ENCODE peak calls at places on chromosomes 2 and 18, in six cellular contexts. One of them, this sample, is unnamed. For H3K4me1, the result is how much of the 10 kb centered on the place peaks cover.

GRCh38 chr18:9631814-9632496 is 17.6 kb upstream of the PPP4R1 start:
- DNase-seq in right atrium auricular region: no peak
- DNase-seq in PC-3: peak
- DNase-seq in HCT116: peak
- DNase-seq in left lung: no peak
- DNase-seq in ovary: no peak
- DNase-seq in this sample: no peak

GRCh38 chr2:219492575-219492974 is 6.1 kb upstream of the GMPPA start:
- DNase-seq in right atrium auricular region: no peak
- DNase-seq in PC-3: no peak
- DNase-seq in HCT116: no peak
- DNase-seq in left lung: peak
- DNase-seq in ovary: no peak
- DNase-seq in this sample: no peak

GRCh38 chr18:66558773-66559172 is 45.1 kb downstream of the CDH19 start:
- DNase-seq in right atrium auricular region: no peak
- DNase-seq in PC-3: peak
- DNase-seq in HCT116: no peak
- DNase-seq in left lung: no peak
- DNase-seq in ovary: no peak
- DNase-seq in this sample: no peak

GRCh38 chr2:77108915-77109314 is 413.3 kb downstream of the LRRTM4 start:
- DNase-seq in right atrium auricular region: no peak
- DNase-seq in PC-3: no peak
- DNase-seq in HCT116: no peak
- DNase-seq in left lung: no peak
- DNase-seq in ovary: no peak
- DNase-seq in this sample: no peak

GRCh38 chr2:64153811-64154210 is 9.6 kb upstream of the PELI1 start:
- DNase-seq in right atrium auricular region: no peak
- DNase-seq in PC-3: no peak
- DNase-seq in HCT116: no peak
- DNase-seq in left lung: no peak
- DNase-seq in ovary: no peak
- DNase-seq in this sample: no peak

GRCh38 chr2:178238750-178239149 is 44.4 kb downstream of the OSBPL6 start:
- DNase-seq in right atrium auricular region: no peak
- DNase-seq in PC-3: no peak
- DNase-seq in HCT116: no peak
- DNase-seq in left lung: no peak
- DNase-seq in ovary: no peak
- DNase-seq in this sample: no peak

GRCh38 chr2:23411752-23412431 is 26.9 kb downstream of the KLHL29 start:
- DNase-seq in right atrium auricular region: no peak
- DNase-seq in PC-3: peak
- DNase-seq in HCT116: no peak
- DNase-seq in left lung: no peak
- DNase-seq in ovary: no peak
- DNase-seq in this sample: no peak

GRCh38 chr2:42844901-42845685 is 52.7 kb upstream of the HAAO start:
- DNase-seq in right atrium auricular region: no peak
- DNase-seq in PC-3: no peak
- DNase-seq in HCT116: no peak
- DNase-seq in left lung: no peak
- DNase-seq in ovary: peak
- DNase-seq in this sample: no peak

GRCh38 chr18:11972371-11973174 is 8.7 kb upstream of the IMPA2 start:
- DNase-seq in right atrium auricular region: no peak
- DNase-seq in PC-3: no peak
- DNase-seq in HCT116: no peak
- DNase-seq in left lung: peak
- DNase-seq in ovary: no peak
- DNase-seq in this sample: no peak

GRCh38 chr2:29105375-29105774 is 9.8 kb upstream of the CLIP4 start:
- DNase-seq in right atrium auricular region: no peak
- DNase-seq in PC-3: no peak
- DNase-seq in HCT116: no peak
- DNase-seq in left lung: no peak
- DNase-seq in ovary: no peak
- DNase-seq in this sample: no peak

GRCh38 chr2:45649855-45650806 is 1.3 kb upstream of the PRKCE start:
- DNase-seq in right atrium auricular region: peak
- DNase-seq in PC-3: peak
- DNase-seq in HCT116: no peak
- DNase-seq in left lung: peak
- DNase-seq in ovary: peak
- DNase-seq in this sample: peak

GRCh38 chr2:171540437-171540836 is 18.2 kb downstream of the CYBRD1 start:
- DNase-seq in right atrium auricular region: no peak
- DNase-seq in PC-3: no peak
- DNase-seq in HCT116: no peak
- DNase-seq in left lung: no peak
- DNase-seq in ovary: no peak
- DNase-seq in this sample: no peak

GRCh38 chr2:241638063-241638660 is 669 bp downstream of the ATG4B start:
- DNase-seq in right atrium auricular region: no peak
- DNase-seq in PC-3: no peak
- DNase-seq in HCT116: no peak
- DNase-seq in left lung: no peak
- DNase-seq in ovary: no peak
- DNase-seq in this sample: no peak

DNA sequence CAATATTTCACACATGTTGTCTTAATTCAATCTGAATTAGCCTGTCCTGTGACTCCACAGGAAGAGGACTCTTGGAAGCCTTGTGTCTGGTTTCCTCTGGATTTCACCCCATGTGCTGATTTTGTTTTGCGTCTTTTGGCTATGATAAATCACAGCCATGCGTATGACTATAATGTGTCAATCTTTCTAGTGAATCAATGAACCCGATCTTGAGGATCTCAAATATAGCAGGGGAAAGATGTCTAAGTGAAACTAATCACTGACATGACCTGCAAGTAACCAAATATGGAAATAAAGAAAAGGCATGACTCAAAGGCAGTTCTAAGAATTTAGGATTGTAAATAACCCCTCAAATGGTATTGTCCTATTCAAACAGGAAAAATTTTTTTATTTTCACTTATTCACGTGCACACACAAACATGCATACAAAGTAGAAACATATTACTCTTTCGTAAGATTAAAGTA is 8.2 kb downstream of the WDFY1 start:
- DNase-seq in right atrium auricular region: no peak
- DNase-seq in PC-3: no peak
- DNase-seq in HCT116: no peak
- DNase-seq in left lung: no peak
- DNase-seq in ovary: no peak
- DNase-seq in this sample: no peak
- H3K4me1 ChIP-seq in right atrium auricular region: half or more
- H3K4me1 ChIP-seq in PC-3: under half
- H3K4me1 ChIP-seq in HCT116: under half
- H3K4me1 ChIP-seq in left lung: half or more
- H3K4me1 ChIP-seq in ovary: under half
- H3K4me1 ChIP-seq in this sample: half or more

GRCh38 chr2:37614061-37614802 is 57.2 kb downstream of the CDC42EP3 start:
- DNase-seq in right atrium auricular region: no peak
- DNase-seq in PC-3: peak
- DNase-seq in HCT116: no peak
- DNase-seq in left lung: no peak
- DNase-seq in ovary: no peak
- DNase-seq in this sample: no peak

GRCh38 chr2:37618326-37618725 is 53.1 kb downstream of the CDC42EP3 start:
- DNase-seq in right atrium auricular region: no peak
- DNase-seq in PC-3: no peak
- DNase-seq in HCT116: no peak
- DNase-seq in left lung: no peak
- DNase-seq in ovary: no peak
- DNase-seq in this sample: no peak

GRCh38 chr2:37615808-37616673 is 55.4 kb downstream of the CDC42EP3 start:
- DNase-seq in right atrium auricular region: no peak
- DNase-seq in PC-3: no peak
- DNase-seq in HCT116: no peak
- DNase-seq in left lung: peak
- DNase-seq in ovary: no peak
- DNase-seq in this sample: peak

GRCh38 chr2:37617119-37617892 is 54.1 kb downstream of the CDC42EP3 start:
- DNase-seq in right atrium auricular region: no peak
- DNase-seq in PC-3: no peak
- DNase-seq in HCT116: no peak
- DNase-seq in left lung: no peak
- DNase-seq in ovary: no peak
- DNase-seq in this sample: no peak

DNA sequence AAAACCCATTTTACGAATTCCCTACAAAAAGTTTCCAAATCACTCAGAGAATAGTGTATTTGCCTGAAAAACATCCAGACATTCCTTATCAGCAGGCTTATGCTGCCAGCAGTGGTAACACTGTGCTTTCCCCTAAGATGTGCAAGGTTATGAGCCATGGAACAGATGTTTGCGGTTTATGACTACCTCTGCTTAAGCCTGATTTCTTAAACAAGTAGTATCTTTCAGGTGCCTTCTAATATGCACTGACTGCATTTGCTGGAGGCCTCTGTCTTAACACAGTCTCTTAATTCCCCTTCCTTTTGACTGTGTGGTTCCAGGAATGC is 54.8 kb downstream of the CDC42EP3 start:
- DNase-seq in right atrium auricular region: no peak
- DNase-seq in PC-3: no peak
- DNase-seq in HCT116: no peak
- DNase-seq in left lung: no peak
- DNase-seq in ovary: no peak
- DNase-seq in this sample: no peak
- TF ChIP-seq CTCF in right atrium auricular region: no peak
- TF ChIP-seq CTCF in PC-3: no peak
- TF ChIP-seq CTCF in HCT116: no peak
- TF ChIP-seq CTCF in left lung: no peak
- TF ChIP-seq CTCF in ovary: no peak
- TF ChIP-seq CTCF in this sample: no peak

DNA sequence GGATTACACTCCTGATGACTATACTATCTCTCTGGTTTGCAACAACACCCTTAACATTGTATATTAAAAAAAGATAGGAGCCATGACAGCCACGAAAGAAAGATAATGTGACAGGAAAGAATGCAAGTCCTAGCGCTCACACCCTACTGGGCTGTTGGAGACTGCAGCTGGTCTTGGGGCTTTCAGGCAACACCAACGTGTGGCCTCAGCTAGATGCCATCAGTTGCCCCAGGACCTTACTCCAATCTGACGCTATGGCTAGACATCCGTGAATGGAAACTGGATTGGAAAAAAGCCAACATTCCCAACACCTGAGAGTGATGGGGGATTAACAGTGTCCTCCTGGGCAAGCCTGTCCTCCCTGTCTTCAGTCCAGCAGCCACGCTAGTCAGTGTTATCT is 357.4 kb upstream of the GULP1 start:
- DNase-seq in right atrium auricular region: no peak
- DNase-seq in PC-3: no peak
- DNase-seq in HCT116: no peak
- DNase-seq in left lung: no peak
- DNase-seq in ovary: no peak
- DNase-seq in this sample: no peak
- H3K4me3 ChIP-seq in right atrium auricular region: no peak
- H3K4me3 ChIP-seq in PC-3: no peak
- H3K4me3 ChIP-seq in HCT116: no peak
- H3K4me3 ChIP-seq in left lung: no peak
- H3K4me3 ChIP-seq in ovary: no peak
- H3K4me3 ChIP-seq in this sample: no peak

DNA sequence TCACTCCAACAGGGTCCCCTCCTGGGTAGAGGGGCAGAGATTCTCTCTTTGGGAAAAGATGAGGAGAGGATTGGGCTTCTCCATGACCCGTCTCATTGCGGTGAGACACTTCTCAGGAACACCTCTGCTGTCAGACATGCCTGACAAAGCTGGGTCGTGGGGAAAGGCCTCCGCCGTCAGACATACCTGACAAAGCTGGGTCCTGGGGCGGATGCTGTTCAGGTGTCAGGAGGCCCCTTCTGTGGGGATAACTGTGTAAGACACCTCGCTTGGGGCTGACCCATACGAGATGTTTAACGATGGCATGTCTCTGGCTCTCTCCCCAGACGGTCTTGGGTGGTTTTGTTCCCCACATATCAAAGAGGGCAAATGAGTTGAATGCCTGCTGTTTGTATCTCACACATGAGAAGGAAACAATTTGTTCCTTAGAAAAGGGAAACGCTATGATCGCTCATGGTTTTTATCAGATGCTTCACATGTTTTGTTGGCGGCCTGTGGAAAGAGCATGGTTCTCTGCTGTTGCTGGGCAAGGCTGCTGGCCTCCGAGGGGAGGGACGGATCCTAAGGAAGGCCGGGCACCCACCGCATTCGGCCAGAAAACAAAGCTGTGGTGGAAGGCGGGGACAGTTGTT is 40.8 kb upstream of the PXDN start:
- DNase-seq in right atrium auricular region: no peak
- DNase-seq in PC-3: no peak
- DNase-seq in HCT116: no peak
- DNase-seq in left lung: no peak
- DNase-seq in ovary: no peak
- DNase-seq in this sample: no peak
- H3K4me1 ChIP-seq in right atrium auricular region: under half
- H3K4me1 ChIP-seq in PC-3: under half
- H3K4me1 ChIP-seq in HCT116: under half
- H3K4me1 ChIP-seq in left lung: under half
- H3K4me1 ChIP-seq in ovary: under half
- H3K4me1 ChIP-seq in this sample: under half

This sample was measured in psoas muscle.